ENCODE peak calls at places on chromosomes 5 and 9, in five cellular contexts. B is OCI-LY7, C is astrocyte, L is kidney, Y is GM10248. P is an unnamed sample.
A peak's percentile ranks its signal among the peaks of the same experiment; 100 is the strongest.

GRCh38 chr9:137436761-137437600 is 4.2 kb downstream of the ENTPD8 start:
- DNase-seq in B (no peak), C (no peak), L (peak; percentile 82), Y (no peak), P (no peak)

GRCh38 chr5:11494340-11494739 is 409.9 kb downstream of the CTNND2 start:
- DNase-seq in B (no peak), C (no peak), L (no peak), Y (no peak), P (no peak)

GRCh38 chr5:78699565-78700143 is 51.1 kb upstream of the LHFPL2 start:
- DNase-seq in B (no peak), C (peak; percentile 97), L (no peak), Y (no peak), P (no peak)

GRCh38 chr9:113988951-113989780 is 88.9 kb downstream of the AMBP start:
- DNase-seq in B (no peak), C (no peak), L (peak; percentile 83), Y (no peak), P (no peak)

GRCh38 chr5:133565993-133566392 is 46.3 kb downstream of the FSTL4 start:
- DNase-seq in B (peak; percentile 26), C (peak; percentile 9), L (no peak), Y (no peak), P (no peak)

GRCh38 chr5:160269017-160269416 is 39.7 kb downstream of the FABP6 start:
- DNase-seq in B (no peak), C (peak; percentile 67), L (peak; percentile 94), Y (no peak), P (no peak)

GRCh38 chr5:31854625-31855526 is 215.9 kb downstream of the PDZD2 start:
- DNase-seq in B (no peak), C (peak; percentile 47), L (peak; percentile 86), Y (peak; percentile 25), P (no peak)

GRCh38 chr9:121298689-121299112 is 30.7 kb downstream of the GSN start:
- DNase-seq in B (no peak), C (no peak), L (no peak), Y (no peak), P (no peak)

GRCh38 chr5:53249529-53249928 is 140.0 kb upstream of the MOCS2 start:
- DNase-seq in B (no peak), C (peak; percentile 98), L (no peak), Y (no peak), P (no peak)

GRCh38 chr5:3584724-3585531 is 10.7 kb upstream of the IRX1 start:
- DNase-seq in B (no peak), C (no peak), L (no peak), Y (no peak), P (no peak)

GRCh38 chr5:69416180-69416579 is 1.3 kb downstream of the MARVELD2 start:
- DNase-seq in B (no peak), C (no peak), L (no peak), Y (no peak), P (no peak)

DNA sequence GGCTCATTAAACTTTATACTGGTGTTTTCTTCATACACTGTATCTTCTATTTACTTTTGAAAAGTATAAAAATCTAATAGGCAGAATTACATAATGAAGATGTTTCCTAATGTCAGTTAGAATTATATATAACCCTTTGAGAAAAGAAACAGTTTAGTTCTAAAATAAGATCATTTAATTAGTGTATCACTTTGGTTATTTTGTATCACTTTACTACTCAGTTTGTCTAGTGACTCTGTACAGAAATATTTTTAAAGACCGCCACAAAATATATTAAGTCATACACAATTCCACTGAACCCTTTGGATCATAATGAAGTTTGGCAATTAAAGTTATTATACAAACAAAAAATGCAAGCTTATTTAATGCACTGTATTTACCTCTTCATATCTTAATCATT is 15.0 kb downstream of the RFX3 start:
- DNase-seq in B (no peak), C (no peak), L (no peak), Y (no peak), P (no peak)
- TF ChIP-seq CTCF in B (no peak), C (no peak), L (no peak), Y (no peak), P (no peak)

DNA sequence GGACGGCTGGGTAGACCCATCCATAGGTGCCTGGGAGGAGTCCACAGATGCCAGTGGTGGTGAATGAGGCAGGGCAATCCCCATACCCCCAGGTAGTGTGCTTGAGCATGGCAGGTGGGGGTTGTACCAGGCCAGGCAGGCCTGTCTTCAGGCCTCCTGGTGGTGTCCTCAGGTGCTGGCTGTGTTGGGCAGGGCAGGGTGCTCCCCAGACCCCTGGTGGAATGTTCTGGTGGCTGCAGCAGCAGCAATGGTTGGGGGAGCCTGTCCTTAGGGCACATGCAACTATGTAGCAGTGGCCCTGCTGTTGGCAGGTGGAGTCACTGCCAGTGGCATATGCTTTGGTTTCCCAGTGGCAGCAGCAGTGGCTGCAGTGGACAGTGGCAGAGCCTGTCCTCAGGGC is 10.0 kb downstream of the ALG2 start:
- DNase-seq in B (no peak), C (no peak), L (no peak), Y (no peak), P (no peak)
- TF ChIP-seq CTCF in B (no peak), C (no peak), L (no peak), Y (no peak), P (no peak)

GRCh38 chr9:17222932-17223331 is 88.1 kb downstream of the CNTLN start:
- DNase-seq in B (no peak), C (no peak), L (no peak), Y (no peak), P (no peak)

GRCh38 chr9:17230646-17231045 is 95.8 kb downstream of the CNTLN start:
- DNase-seq in B (no peak), C (no peak), L (no peak), Y (no peak), P (no peak)

GRCh38 chr9:17229945-17230560 is 95.2 kb downstream of the CNTLN start:
- DNase-seq in B (no peak), C (no peak), L (no peak), Y (no peak), P (no peak)

GRCh38 chr9:17225407-17225806 is 90.6 kb downstream of the CNTLN start:
- DNase-seq in B (no peak), C (no peak), L (no peak), Y (no peak), P (no peak)
- TF ChIP-seq CTCF in B (no peak), C (no peak), L (no peak), Y (no peak), P (no peak)

GRCh38 chr9:124038790-124039633 is 27.4 kb downstream of the LHX2 start:
- DNase-seq in B (no peak), C (no peak), L (no peak), Y (no peak), P (no peak)
- TF ChIP-seq CTCF in B (no peak), C (no peak), L (no peak), Y (no peak), P (peak; percentile 32)

GRCh38 chr5:61263561-61264272 is 68.3 kb upstream of the ZSWIM6 start:
- DNase-seq in B (no peak), C (no peak), L (no peak), Y (no peak), P (no peak)
- TF ChIP-seq CTCF in B (no peak), C (no peak), L (no peak), Y (no peak), P (no peak)

P was measured in GM13977.